ENCODE peak calls at places on chromosomes 16 and 17, in ten cellular contexts. One of them, this sample, is unnamed.

GRCh38 chr17:52505601-52506000 is 347.1 kb upstream of the CA10 start:
- DNase-seq in prostate gland: no peak
- DNase-seq in WTC11: no peak
- DNase-seq in GM10248: no peak
- DNase-seq in epithelial cell of proximal tubule: no peak
- DNase-seq in cardiac fibroblast: no peak
- DNase-seq in left lung: no peak
- DNase-seq in CD4-positive, alpha-beta T cell: no peak
- DNase-seq in kidney epithelial cell: no peak
- DNase-seq in neural crest cell: no peak
- DNase-seq in this sample: no peak

GRCh38 chr17:18217412-18218015 is 7.9 kb upstream of the LLGL1 start:
- DNase-seq in prostate gland: peak
- DNase-seq in WTC11: peak
- DNase-seq in GM10248: peak
- DNase-seq in epithelial cell of proximal tubule: no peak
- DNase-seq in cardiac fibroblast: peak
- DNase-seq in left lung: peak
- DNase-seq in CD4-positive, alpha-beta T cell: peak
- DNase-seq in kidney epithelial cell: no peak
- DNase-seq in neural crest cell: peak
- DNase-seq in this sample: peak

GRCh38 chr17:57532556-57532955 is 212.5 kb downstream of the CCDC182 start:
- DNase-seq in prostate gland: no peak
- DNase-seq in WTC11: no peak
- DNase-seq in GM10248: no peak
- DNase-seq in epithelial cell of proximal tubule: no peak
- DNase-seq in cardiac fibroblast: no peak
- DNase-seq in left lung: no peak
- DNase-seq in CD4-positive, alpha-beta T cell: no peak
- DNase-seq in kidney epithelial cell: no peak
- DNase-seq in neural crest cell: no peak
- DNase-seq in this sample: no peak

GRCh38 chr17:1228752-1229353 is 41.4 kb upstream of the BHLHA9 start:
- DNase-seq in prostate gland: no peak
- DNase-seq in WTC11: no peak
- DNase-seq in GM10248: peak
- DNase-seq in epithelial cell of proximal tubule: no peak
- DNase-seq in cardiac fibroblast: no peak
- DNase-seq in left lung: no peak
- DNase-seq in CD4-positive, alpha-beta T cell: no peak
- DNase-seq in kidney epithelial cell: no peak
- DNase-seq in neural crest cell: no peak
- DNase-seq in this sample: no peak

GRCh38 chr17:58335779-58336455 is 7.3 kb upstream of the TSPOAP1 start:
- DNase-seq in prostate gland: no peak
- DNase-seq in WTC11: no peak
- DNase-seq in GM10248: peak
- DNase-seq in epithelial cell of proximal tubule: no peak
- DNase-seq in cardiac fibroblast: no peak
- DNase-seq in left lung: no peak
- DNase-seq in CD4-positive, alpha-beta T cell: peak
- DNase-seq in kidney epithelial cell: no peak
- DNase-seq in neural crest cell: no peak
- DNase-seq in this sample: no peak

GRCh38 chr17:65519471-65519870 is 42.0 kb downstream of the AXIN2 start:
- DNase-seq in prostate gland: no peak
- DNase-seq in WTC11: no peak
- DNase-seq in GM10248: no peak
- DNase-seq in epithelial cell of proximal tubule: no peak
- DNase-seq in cardiac fibroblast: no peak
- DNase-seq in left lung: no peak
- DNase-seq in CD4-positive, alpha-beta T cell: no peak
- DNase-seq in kidney epithelial cell: no peak
- DNase-seq in neural crest cell: no peak
- DNase-seq in this sample: no peak

GRCh38 chr17:32625971-32626370 is 139.2 kb downstream of the CDK5R1 start:
- DNase-seq in prostate gland: no peak
- DNase-seq in WTC11: no peak
- DNase-seq in GM10248: no peak
- DNase-seq in epithelial cell of proximal tubule: no peak
- DNase-seq in cardiac fibroblast: no peak
- DNase-seq in left lung: no peak
- DNase-seq in CD4-positive, alpha-beta T cell: no peak
- DNase-seq in kidney epithelial cell: no peak
- DNase-seq in neural crest cell: no peak
- DNase-seq in this sample: no peak

GRCh38 chr17:32102697-32103096 is 39.6 kb upstream of the RHOT1 start:
- DNase-seq in prostate gland: no peak
- DNase-seq in WTC11: no peak
- DNase-seq in GM10248: no peak
- DNase-seq in epithelial cell of proximal tubule: no peak
- DNase-seq in cardiac fibroblast: peak
- DNase-seq in left lung: no peak
- DNase-seq in CD4-positive, alpha-beta T cell: no peak
- DNase-seq in kidney epithelial cell: no peak
- DNase-seq in neural crest cell: no peak
- DNase-seq in this sample: no peak

GRCh38 chr16:68351991-68352431 is 41.2 kb downstream of the PRMT7 start:
- DNase-seq in prostate gland: peak
- DNase-seq in WTC11: no peak
- DNase-seq in GM10248: no peak
- DNase-seq in epithelial cell of proximal tubule: no peak
- DNase-seq in cardiac fibroblast: no peak
- DNase-seq in left lung: no peak
- DNase-seq in CD4-positive, alpha-beta T cell: no peak
- DNase-seq in kidney epithelial cell: no peak
- DNase-seq in neural crest cell: no peak
- DNase-seq in this sample: no peak

GRCh38 chr17:4362141-4362540 is 4.3 kb downstream of the UBE2G1 start:
- DNase-seq in prostate gland: no peak
- DNase-seq in WTC11: peak
- DNase-seq in GM10248: no peak
- DNase-seq in epithelial cell of proximal tubule: no peak
- DNase-seq in cardiac fibroblast: peak
- DNase-seq in left lung: no peak
- DNase-seq in CD4-positive, alpha-beta T cell: no peak
- DNase-seq in kidney epithelial cell: no peak
- DNase-seq in neural crest cell: no peak
- DNase-seq in this sample: no peak
- TF ChIP-seq CTCF in prostate gland: no peak
- TF ChIP-seq CTCF in WTC11: no peak
- TF ChIP-seq CTCF in GM10248: peak
- TF ChIP-seq CTCF in epithelial cell of proximal tubule: peak
- TF ChIP-seq CTCF in cardiac fibroblast: peak
- TF ChIP-seq CTCF in left lung: no peak
- TF ChIP-seq CTCF in CD4-positive, alpha-beta T cell: no peak
- TF ChIP-seq CTCF in kidney epithelial cell: no peak
- TF ChIP-seq CTCF in neural crest cell: no peak
- TF ChIP-seq CTCF in this sample: no peak

GRCh38 chr17:38509008-38509771 is 80.9 kb downstream of the ARHGAP23 start:
- DNase-seq in prostate gland: peak
- DNase-seq in WTC11: peak
- DNase-seq in GM10248: peak
- DNase-seq in epithelial cell of proximal tubule: peak
- DNase-seq in cardiac fibroblast: peak
- DNase-seq in left lung: peak
- DNase-seq in CD4-positive, alpha-beta T cell: peak
- DNase-seq in kidney epithelial cell: peak
- DNase-seq in neural crest cell: peak
- DNase-seq in this sample: peak

GRCh38 chr17:38512473-38513058 is 84.3 kb downstream of the ARHGAP23 start:
- DNase-seq in prostate gland: no peak
- DNase-seq in WTC11: no peak
- DNase-seq in GM10248: no peak
- DNase-seq in epithelial cell of proximal tubule: no peak
- DNase-seq in cardiac fibroblast: no peak
- DNase-seq in left lung: no peak
- DNase-seq in CD4-positive, alpha-beta T cell: no peak
- DNase-seq in kidney epithelial cell: no peak
- DNase-seq in neural crest cell: no peak
- DNase-seq in this sample: no peak

GRCh38 chr17:38509772-38510423 is 81.6 kb downstream of the ARHGAP23 start:
- DNase-seq in prostate gland: no peak
- DNase-seq in WTC11: peak
- DNase-seq in GM10248: peak
- DNase-seq in epithelial cell of proximal tubule: no peak
- DNase-seq in cardiac fibroblast: no peak
- DNase-seq in left lung: no peak
- DNase-seq in CD4-positive, alpha-beta T cell: no peak
- DNase-seq in kidney epithelial cell: no peak
- DNase-seq in neural crest cell: peak
- DNase-seq in this sample: no peak

GRCh38 chr17:38511126-38512108 is 83.2 kb downstream of the ARHGAP23 start:
- DNase-seq in prostate gland: no peak
- DNase-seq in WTC11: no peak
- DNase-seq in GM10248: no peak
- DNase-seq in epithelial cell of proximal tubule: no peak
- DNase-seq in cardiac fibroblast: peak
- DNase-seq in left lung: no peak
- DNase-seq in CD4-positive, alpha-beta T cell: no peak
- DNase-seq in kidney epithelial cell: peak
- DNase-seq in neural crest cell: no peak
- DNase-seq in this sample: no peak

DNA sequence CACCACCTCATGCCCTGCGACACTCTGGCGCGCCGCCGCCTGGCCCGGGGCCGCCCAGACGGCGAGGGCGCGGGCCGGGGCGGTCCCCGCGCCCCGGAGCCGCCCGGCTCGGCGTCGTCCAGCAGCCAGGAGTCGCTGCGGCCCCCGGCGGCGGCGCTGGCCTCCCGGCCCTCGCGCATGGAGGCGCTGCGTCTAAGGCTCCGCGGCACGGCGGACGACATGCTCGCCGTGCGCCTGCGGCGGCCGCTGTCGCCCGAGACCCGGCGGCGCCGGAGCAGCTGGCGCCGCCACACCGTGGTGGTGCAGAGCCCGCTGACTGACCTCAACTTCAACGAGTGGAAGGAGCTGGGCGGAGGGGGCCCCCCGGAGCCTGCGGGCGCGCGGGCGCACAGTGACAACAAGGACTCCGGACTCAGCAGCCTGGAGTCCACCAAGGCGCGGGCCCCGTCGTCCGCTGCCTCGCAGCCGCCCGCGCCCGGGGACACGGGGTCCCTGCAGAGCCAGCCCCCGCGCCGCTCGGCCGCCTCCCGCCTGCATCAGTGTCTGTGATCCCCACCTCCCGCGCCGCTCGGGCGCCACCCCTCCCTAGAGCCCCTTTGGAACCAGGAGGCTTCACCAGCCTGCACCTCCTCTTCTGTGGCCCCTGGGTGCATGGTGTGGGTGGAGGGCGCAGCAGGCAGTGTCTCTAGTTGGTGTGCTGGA is 82.3 kb downstream of the ARHGAP23 start:
- DNase-seq in prostate gland: no peak
- DNase-seq in WTC11: peak
- DNase-seq in GM10248: peak
- DNase-seq in epithelial cell of proximal tubule: no peak
- DNase-seq in cardiac fibroblast: peak
- DNase-seq in left lung: no peak
- DNase-seq in CD4-positive, alpha-beta T cell: no peak
- DNase-seq in kidney epithelial cell: no peak
- DNase-seq in neural crest cell: peak
- DNase-seq in this sample: no peak
- TF ChIP-seq CTCF in prostate gland: no peak
- TF ChIP-seq CTCF in WTC11: no peak
- TF ChIP-seq CTCF in GM10248: no peak
- TF ChIP-seq CTCF in epithelial cell of proximal tubule: no peak
- TF ChIP-seq CTCF in cardiac fibroblast: no peak
- TF ChIP-seq CTCF in left lung: no peak
- TF ChIP-seq CTCF in CD4-positive, alpha-beta T cell: no peak
- TF ChIP-seq CTCF in kidney epithelial cell: no peak
- TF ChIP-seq CTCF in neural crest cell: no peak
- TF ChIP-seq CTCF in this sample: peak

GRCh38 chr16:8798174-8798527 is 512 bp downstream of the PMM2 start:
- DNase-seq in prostate gland: no peak
- DNase-seq in WTC11: no peak
- DNase-seq in GM10248: no peak
- DNase-seq in epithelial cell of proximal tubule: no peak
- DNase-seq in cardiac fibroblast: no peak
- DNase-seq in left lung: no peak
- DNase-seq in CD4-positive, alpha-beta T cell: no peak
- DNase-seq in kidney epithelial cell: no peak
- DNase-seq in neural crest cell: no peak
- DNase-seq in this sample: no peak

GRCh38 chr16:8797364-8798173 is at the start of the genes PMM2 and TMEM186:
- DNase-seq in prostate gland: peak
- DNase-seq in WTC11: peak
- DNase-seq in GM10248: peak
- DNase-seq in epithelial cell of proximal tubule: peak
- DNase-seq in cardiac fibroblast: peak
- DNase-seq in left lung: peak
- DNase-seq in CD4-positive, alpha-beta T cell: peak
- DNase-seq in kidney epithelial cell: peak
- DNase-seq in neural crest cell: peak
- DNase-seq in this sample: peak

GRCh38 chr16:8795818-8796217 is 1.6 kb downstream of the TMEM186 start:
- DNase-seq in prostate gland: no peak
- DNase-seq in WTC11: no peak
- DNase-seq in GM10248: no peak
- DNase-seq in epithelial cell of proximal tubule: no peak
- DNase-seq in cardiac fibroblast: no peak
- DNase-seq in left lung: no peak
- DNase-seq in CD4-positive, alpha-beta T cell: no peak
- DNase-seq in kidney epithelial cell: no peak
- DNase-seq in neural crest cell: no peak
- DNase-seq in this sample: no peak

GRCh38 chr16:8796469-8797363 is 723 bp downstream of the TMEM186 start:
- DNase-seq in prostate gland: no peak
- DNase-seq in WTC11: no peak
- DNase-seq in GM10248: no peak
- DNase-seq in epithelial cell of proximal tubule: no peak
- DNase-seq in cardiac fibroblast: no peak
- DNase-seq in left lung: no peak
- DNase-seq in CD4-positive, alpha-beta T cell: no peak
- DNase-seq in kidney epithelial cell: no peak
- DNase-seq in neural crest cell: no peak
- DNase-seq in this sample: no peak

DNA sequence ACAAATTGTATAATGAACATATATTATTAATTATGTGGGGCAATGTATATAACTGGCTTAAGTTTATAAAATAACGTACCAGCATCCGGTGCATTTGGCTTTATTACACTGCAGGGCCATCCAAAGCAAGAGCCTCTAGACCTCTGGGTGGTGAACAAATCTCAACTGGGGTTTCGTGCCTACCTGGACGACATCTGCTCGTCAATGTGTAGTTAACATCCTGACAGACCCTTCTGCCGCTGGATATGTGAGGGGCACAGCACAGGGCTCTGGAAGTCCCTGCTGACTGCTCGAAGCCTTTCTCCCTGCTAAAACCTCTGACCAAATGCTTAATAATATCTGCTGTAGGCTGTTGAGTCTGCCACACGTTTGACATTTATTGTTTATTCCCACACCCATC is 2.3 kb downstream of the TMEM186 start:
- DNase-seq in prostate gland: no peak
- DNase-seq in WTC11: no peak
- DNase-seq in GM10248: no peak
- DNase-seq in epithelial cell of proximal tubule: no peak
- DNase-seq in cardiac fibroblast: no peak
- DNase-seq in left lung: no peak
- DNase-seq in CD4-positive, alpha-beta T cell: no peak
- DNase-seq in kidney epithelial cell: no peak
- DNase-seq in neural crest cell: no peak
- DNase-seq in this sample: no peak
- TF ChIP-seq CTCF in prostate gland: no peak
- TF ChIP-seq CTCF in WTC11: no peak
- TF ChIP-seq CTCF in GM10248: no peak
- TF ChIP-seq CTCF in epithelial cell of proximal tubule: no peak
- TF ChIP-seq CTCF in cardiac fibroblast: no peak
- TF ChIP-seq CTCF in left lung: no peak
- TF ChIP-seq CTCF in CD4-positive, alpha-beta T cell: no peak
- TF ChIP-seq CTCF in kidney epithelial cell: no peak
- TF ChIP-seq CTCF in neural crest cell: no peak
- TF ChIP-seq CTCF in this sample: no peak

GRCh38 chr16:25135239-25135878 is 23.8 kb downstream of the LCMT1 start:
- DNase-seq in prostate gland: no peak
- DNase-seq in WTC11: no peak
- DNase-seq in GM10248: no peak
- DNase-seq in epithelial cell of proximal tubule: no peak
- DNase-seq in cardiac fibroblast: peak
- DNase-seq in left lung: no peak
- DNase-seq in CD4-positive, alpha-beta T cell: no peak
- DNase-seq in kidney epithelial cell: no peak
- DNase-seq in neural crest cell: no peak
- DNase-seq in this sample: no peak
- TF ChIP-seq CTCF in prostate gland: no peak
- TF ChIP-seq CTCF in WTC11: no peak
- TF ChIP-seq CTCF in GM10248: no peak
- TF ChIP-seq CTCF in epithelial cell of proximal tubule: peak
- TF ChIP-seq CTCF in cardiac fibroblast: peak
- TF ChIP-seq CTCF in left lung: no peak
- TF ChIP-seq CTCF in CD4-positive, alpha-beta T cell: no peak
- TF ChIP-seq CTCF in kidney epithelial cell: peak
- TF ChIP-seq CTCF in neural crest cell: no peak
- TF ChIP-seq CTCF in this sample: no peak